ENCODE peak calls at places on chromosomes 1 and 21, in seven cellular contexts. U is tibial artery, O is ascending aorta, P is stomach, S is endodermal cell, H is ovary, T is heart left ventricle. B is an unnamed sample.

GRCh38 chr1:219310181-219310728 is 136.6 kb downstream of the LYPLAL1 start:
- DNase-seq in T (no peak), S (no peak), H (no peak), P (no peak), U (no peak), O (no peak), B (no peak)

GRCh38 chr1:41498391-41498790 is 13.9 kb upstream of the EDN2 start:
- DNase-seq in H (no peak), S (peak; percentile 61), O (no peak), P (no peak), U (no peak), T (no peak), B (no peak)

GRCh38 chr1:87212431-87213125 is 116.1 kb upstream of the LMO4 start:
- DNase-seq in H (no peak), U (no peak), S (no peak), O (no peak), T (no peak), P (no peak), B (no peak)

GRCh38 chr1:2919826-2920225 is 101.4 kb upstream of the ACTRT2 start:
- DNase-seq in H (no peak), S (no peak), P (no peak), T (no peak), O (no peak), U (no peak), B (no peak)

GRCh38 chr21:15062566-15062965 is 2.2 kb downstream of the NRIP1 start:
- DNase-seq in P (no peak), T (no peak), H (no peak), U (no peak), S (no peak), O (no peak), B (no peak)

GRCh38 chr1:9207086-9207485 is 27.5 kb upstream of the H6PD start:
- DNase-seq in P (no peak), O (no peak), H (no peak), U (no peak), S (no peak), T (no peak), B (no peak)

GRCh38 chr1:179385510-179385909 is 19.7 kb downstream of the AXDND1 start:
- DNase-seq in U (no peak), S (no peak), T (no peak), P (no peak), H (no peak), O (no peak), B (no peak)

GRCh38 chr1:241443561-241443960 is 76.0 kb downstream of the FH start:
- DNase-seq in S (no peak), T (no peak), P (no peak), U (no peak), H (no peak), O (no peak), B (no peak)

GRCh38 chr1:43235451-43236121 is 34.2 kb upstream of the TMEM125 start:
- DNase-seq in O (peak; percentile 43), S (no peak), U (no peak), P (peak; percentile 44), T (no peak), H (no peak), B (no peak)

GRCh38 chr1:173603056-173603591 is at the start of gene SLC9C2:
- DNase-seq in O (no peak), H (peak; percentile 29), P (peak; percentile 46), S (no peak), T (no peak), U (no peak), B (peak; percentile 75)

GRCh38 chr1:227886993-227887696 is 60.6 kb downstream of the WNT9A start:
- DNase-seq in S (peak; percentile 81), T (peak; percentile 81), O (peak; percentile 74), H (peak; percentile 71), P (peak; percentile 27), U (peak; percentile 54), B (peak; percentile 72)

GRCh38 chr1:151037032-151037431 is 646 bp downstream of the BNIPL start:
- DNase-seq in H (no peak), S (no peak), O (no peak), T (no peak), U (no peak), P (no peak), B (no peak)

DNA sequence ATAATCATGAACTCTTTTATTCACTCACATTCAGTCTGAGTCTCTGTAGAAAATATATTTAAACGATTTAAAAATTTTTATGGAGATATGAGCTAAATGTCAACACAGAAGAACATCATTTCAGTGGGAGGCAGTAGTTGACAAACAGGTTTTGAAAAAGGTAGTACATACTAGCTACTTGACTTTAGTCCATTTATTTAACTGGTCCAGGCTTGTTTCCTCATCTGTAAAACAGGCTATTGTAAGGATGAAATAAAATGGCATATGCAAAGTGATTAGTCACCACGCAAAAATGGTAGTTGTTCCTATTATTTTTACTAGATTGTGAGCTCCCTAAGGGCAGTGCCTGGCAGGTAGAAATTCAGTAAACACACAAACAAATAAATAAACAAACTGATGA is 75.2 kb downstream of the NTPCR start:
- DNase-seq in S (no peak), P (no peak), H (no peak), O (no peak), T (no peak), U (no peak), B (no peak)
- TF ChIP-seq CTCF in S (no peak), P (no peak), H (no peak), O (no peak), T (peak; percentile 8), U (no peak), B (no peak)

GRCh38 chr1:203360772-203361171 is 9.8 kb upstream of the FMOD start:
- DNase-seq in P (no peak), T (no peak), H (peak; percentile 7), U (no peak), O (no peak), S (no peak), B (no peak)
- H3K27me3 ChIP-seq in P (peaks cover 8% of the 10 kb centered on the region), T (no peaks in the 10 kb centered on the region), H (no peaks in the 10 kb centered on the region), U (no peaks in the 10 kb centered on the region), O (no peaks in the 10 kb centered on the region), S (no peaks in the 10 kb centered on the region), B (no peaks in the 10 kb centered on the region)

GRCh38 chr1:178241837-178242236 is 147.9 kb downstream of the RASAL2 start:
- DNase-seq in H (no peak), U (no peak), S (no peak), T (no peak), O (no peak), P (no peak), B (no peak)
- TF ChIP-seq CTCF in H (no peak), U (no peak), S (peak; percentile 58), T (no peak), O (no peak), P (no peak), B (no peak)

GRCh38 chr1:218182455-218182854 is 102.6 kb upstream of the RRP15 start:
- DNase-seq in P (no peak), T (no peak), U (no peak), S (no peak), H (no peak), O (no peak), B (no peak)
- H3K27me3 ChIP-seq in P (peaks cover 7% of the 10 kb centered on the region), T (no peaks in the 10 kb centered on the region), U (no peaks in the 10 kb centered on the region), S (no peaks in the 10 kb centered on the region), H (no peaks in the 10 kb centered on the region), O (no peaks in the 10 kb centered on the region), B (no peaks in the 10 kb centered on the region)

GRCh38 chr1:106534612-106535011 is 521.9 kb upstream of the PRMT6 start:
- DNase-seq in U (no peak), T (no peak), S (no peak), O (no peak), H (no peak), P (no peak), B (no peak)
- TF ChIP-seq CTCF in U (no peak), T (no peak), S (peak; percentile 74), O (no peak), H (no peak), P (no peak), B (no peak)

B was measured in testis.